ENCODE peak calls at places on chromosomes 12 and 14, in nine cellular contexts. Y, M, Q, A, D, V, S, L and W are unnamed samples.

GRCh38 chr12:112346194-112346593 is 36.0 kb downstream of the HECTD4 start:
- DNase-seq in L (no peak), D (no peak), A (no peak), Y (no peak), Q (no peak), M (no peak), V (no peak), S (no peak), W (no peak)

GRCh38 chr14:54108481-54109471 is 152.2 kb upstream of the BMP4 start:
- DNase-seq in Y (no peak), L (no peak), A (no peak), Q (peak; percentile 18), D (no peak), S (no peak), V (peak; percentile 69), M (no peak), W (peak; percentile 50)

GRCh38 chr12:94495458-94496137 is 35.9 kb upstream of the CEP83 start:
- DNase-seq in Y (no peak), Q (no peak), A (no peak), D (no peak), S (no peak), M (no peak), V (no peak), L (no peak), W (no peak)

GRCh38 chr12:31324116-31324844 is 1.7 kb downstream of the SINHCAF start:
- DNase-seq in M (peak; percentile 47), V (peak; percentile 90), Y (peak; percentile 77), L (peak; percentile 73), D (peak; percentile 63), A (peak; percentile 90), Q (peak; percentile 92), S (peak; percentile 88), W (peak; percentile 46)

GRCh38 chr12:70774055-70774454 is 136.8 kb upstream of the PTPRB start:
- DNase-seq in A (no peak), Q (peak; percentile 6), Y (no peak), D (no peak), S (no peak), L (no peak), V (peak; percentile 72), M (no peak), W (peak; percentile 33)

GRCh38 chr12:47353508-47353907 is 273.7 kb upstream of the AMIGO2 start:
- DNase-seq in Q (no peak), Y (no peak), S (no peak), A (no peak), D (no peak), V (no peak), L (peak; percentile 16), M (no peak), W (no peak)

GRCh38 chr12:70520847-70521246 is 116.4 kb downstream of the PTPRB start:
- DNase-seq in D (no peak), Q (no peak), V (peak; percentile 75), A (no peak), L (no peak), S (no peak), Y (no peak), M (no peak), W (no peak)

GRCh38 chr14:72315720-72316119 is 383.5 kb downstream of the RGS6 start:
- DNase-seq in A (no peak), S (no peak), L (no peak), Q (no peak), D (no peak), Y (no peak), V (no peak), M (no peak), W (no peak)

GRCh38 chr12:131687346-131688125 is 23.4 kb upstream of the SFSWAP start:
- DNase-seq in V (no peak), L (no peak), A (no peak), Q (no peak), M (no peak), D (no peak), Y (no peak), S (no peak), W (no peak)

GRCh38 chr12:57772429-57773322 is at the start of gene EEF1AKMT3:
- DNase-seq in V (peak; percentile 64), Y (peak; percentile 74), D (no peak), L (peak; percentile 53), M (peak; percentile 54), Q (no peak), A (no peak), S (peak; percentile 60), W (no peak)

GRCh38 chr12:94879542-94879941 is 124.0 kb downstream of the NDUFA12 start:
- DNase-seq in V (peak; percentile 52), M (no peak), A (no peak), S (no peak), D (no peak), Y (no peak), Q (no peak), L (peak; percentile 48), W (no peak)

GRCh38 chr12:81461163-81461562 is 298.0 kb downstream of the PPFIA2 start:
- DNase-seq in L (no peak), A (no peak), S (no peak), V (no peak), D (no peak), Q (peak; percentile 16), Y (no peak), M (no peak), W (no peak)

GRCh38 chr12:46578190-46578982 is 205.8 kb upstream of the SLC38A2 start:
- DNase-seq in A (no peak), V (no peak), S (no peak), D (no peak), L (no peak), Y (no peak), Q (no peak), M (no peak), W (no peak)

GRCh38 chr12:130425698-130426245 is 88.1 kb downstream of the PIWIL1 start:
- DNase-seq in Y (no peak), D (no peak), V (no peak), A (no peak), M (no peak), Q (no peak), L (no peak), S (no peak), W (no peak)

GRCh38 chr12:132159555-132160003 is 15.3 kb downstream of the NOC4L start:
- DNase-seq in D (no peak), L (peak; percentile 17), Y (no peak), V (no peak), S (peak; percentile 38), A (no peak), M (no peak), Q (no peak), W (no peak)

GRCh38 chr14:22386924-22387775 is 201.9 kb downstream of the DAD1 start:
- DNase-seq in A (no peak), M (no peak), Y (peak; percentile 41), D (no peak), S (no peak), L (no peak), V (peak; percentile 71), Q (peak; percentile 94), W (no peak)

GRCh38 chr12:100715976-100716657 is 78.5 kb upstream of the ANO4 start:
- DNase-seq in Q (no peak), A (no peak), S (no peak), M (no peak), Y (no peak), D (no peak), L (no peak), V (no peak), W (no peak)

GRCh38 chr12:64181504-64182291 is 40.4 kb downstream of the KICS2 start:
- DNase-seq in L (no peak), V (peak; percentile 98), Q (no peak), S (no peak), A (no peak), Y (no peak), D (no peak), M (no peak), W (peak; percentile 95)

GRCh38 chr12:74922642-74923041 is 287.0 kb downstream of the KCNC2 start:
- DNase-seq in M (no peak), Y (no peak), S (no peak), D (no peak), A (no peak), V (no peak), Q (no peak), L (no peak), W (no peak)

GRCh38 chr12:118136559-118137003 is 657 bp downstream of the PEBP1 start:
- DNase-seq in M (peak; percentile 28), Y (peak; percentile 67), D (peak; percentile 5), L (peak; percentile 71), Q (peak; percentile 46), A (peak; percentile 29), S (peak; percentile 52), V (peak; percentile 55), W (no peak)

GRCh38 chr14:50366115-50366514 is 30.6 kb downstream of the CDKL1 start:
- DNase-seq in M (no peak), A (no peak), S (no peak), Y (no peak), D (no peak), Q (no peak), L (no peak), V (no peak), W (no peak)

GRCh38 chr14:93970967-93971634 is 5.3 kb downstream of the ASB2 start:
- DNase-seq in M (no peak), Y (no peak), S (peak; percentile 74), V (no peak), D (peak; percentile 41), A (peak; percentile 46), Q (peak; percentile 62), L (peak; percentile 87), W (no peak)

GRCh38 chr12:103930787-103931536 is 752 bp downstream of the HSP90B1 start:
- DNase-seq in Q (peak; percentile 61), Y (peak; percentile 60), D (no peak), V (peak; percentile 33), L (peak; percentile 51), S (no peak), A (peak; percentile 13), M (peak; percentile 29), W (no peak)